ENCODE peak calls at places on chromosome 15, in ten cellular contexts. P is spleen, D is mucosa of descending colon, H is WERI-Rb-1, B is SJCRH30, O is cardiac fibroblast, Q is IMR-90, E is iPS DF 6.9, K is psoas muscle, R is NB4. L is an unnamed sample.

GRCh38 chr15:70098170-70098460 is 398 bp upstream of the TLE3 start:
- DNase-seq in D (no peak), B (no peak), P (peak), R (no peak), K (no peak), E (no peak), O (no peak), H (no peak), Q (no peak), L (no peak)

GRCh38 chr15:66186049-66186825 is 67.3 kb downstream of the MEGF11 start:
- DNase-seq in Q (no peak), D (no peak), H (no peak), K (no peak), R (no peak), P (peak), O (no peak), E (no peak), B (no peak), L (no peak)

GRCh38 chr15:33022629-33023028 is 171.9 kb downstream of the FMN1 start:
- DNase-seq in B (peak), O (peak), P (no peak), H (no peak), Q (peak), K (peak), R (no peak), E (peak), D (peak), L (peak)

GRCh38 chr15:77031376-77032050 is 36.6 kb downstream of the PSTPIP1 start:
- DNase-seq in D (peak), R (peak), B (peak), Q (peak), K (no peak), O (no peak), P (peak), H (peak), E (no peak), L (no peak)

GRCh38 chr15:58109419-58109818 is 28.8 kb upstream of the AQP9 start:
- DNase-seq in K (no peak), R (no peak), P (no peak), Q (no peak), H (no peak), B (no peak), D (no peak), E (no peak), O (no peak), L (no peak)

GRCh38 chr15:40441736-40442531 is 1.2 kb downstream of the BAHD1 start:
- DNase-seq in E (no peak), K (no peak), H (peak), D (peak), Q (no peak), R (peak), O (no peak), B (no peak), P (peak), L (no peak)

GRCh38 chr15:99324082-99324620 is 72.9 kb downstream of the LRRC28 start:
- DNase-seq in E (no peak), P (no peak), D (no peak), R (peak), Q (peak), K (peak), O (peak), B (peak), H (no peak), L (peak)

GRCh38 chr15:74179101-74179841 is 5.8 kb downstream of the ISLR start:
- DNase-seq in E (no peak), D (no peak), P (peak), H (no peak), K (peak), O (peak), R (peak), Q (peak), B (peak), L (peak)

GRCh38 chr15:89673162-89673506 is 6.0 kb downstream of the PLIN1 start:
- DNase-seq in P (no peak), D (no peak), R (peak), O (peak), Q (no peak), H (peak), B (peak), K (no peak), E (peak), L (no peak)

GRCh38 chr15:32671339-32672325 is 30.1 kb downstream of the SCG5 start:
- DNase-seq in O (no peak), D (no peak), B (no peak), K (no peak), R (no peak), P (no peak), E (no peak), H (no peak), Q (no peak), L (peak)

GRCh38 chr15:86481720-86482119 is 402.0 kb downstream of the AGBL1 start:
- DNase-seq in E (no peak), P (no peak), O (no peak), Q (no peak), H (no peak), K (no peak), R (no peak), D (no peak), B (no peak), L (no peak)
- H3K4me3 ChIP-seq in E (no peak), P (no peak), O (no peak), Q (no peak), H (no peak), K (no peak), R (no peak), D (no peak), B (no peak), L (no peak)

GRCh38 chr15:39074341-39074740 is 506.5 kb upstream of the THBS1 start:
- DNase-seq in H (no peak), E (no peak), B (no peak), D (no peak), P (no peak), R (no peak), K (no peak), O (no peak), Q (peak), L (no peak)

GRCh38 chr15:39077998-39078397 is 502.9 kb upstream of the THBS1 start:
- DNase-seq in Q (no peak), H (no peak), E (no peak), R (no peak), B (peak), D (no peak), O (peak), K (no peak), P (no peak), L (peak)

GRCh38 chr15:39075311-39075710 is 505.6 kb upstream of the THBS1 start:
- DNase-seq in R (no peak), H (no peak), P (no peak), E (no peak), K (no peak), Q (peak), O (peak), B (no peak), D (no peak), L (peak)

GRCh38 chr15:39079296-39079834 is 501.5 kb upstream of the THBS1 start:
- DNase-seq in Q (peak), B (peak), D (peak), O (peak), H (no peak), E (no peak), K (no peak), R (no peak), P (no peak), L (peak)

GRCh38 chr15:39075756-39076341 is 505.0 kb upstream of the THBS1 start:
- DNase-seq in E (no peak), Q (no peak), B (no peak), H (no peak), O (no peak), R (peak), K (no peak), D (no peak), P (no peak), L (peak)
- H3K4me3 ChIP-seq in E (no peak), Q (no peak), B (no peak), H (no peak), O (no peak), R (no peak), K (no peak), D (no peak), P (no peak), L (no peak)

GRCh38 chr15:41559489-41560177 is 621 bp downstream of the TYRO3 start:
- DNase-seq in O (no peak), H (no peak), R (peak), K (no peak), D (no peak), P (peak), B (peak), Q (no peak), E (no peak), L (no peak)

GRCh38 chr15:41558400-41559238 is at the start of gene TYRO3:
- DNase-seq in E (no peak), O (peak), K (peak), Q (no peak), B (peak), D (peak), P (peak), R (peak), H (peak), L (peak)

GRCh38 chr15:41559239-41559488 is 152 bp downstream of the TYRO3 start:
- DNase-seq in H (no peak), R (no peak), P (no peak), K (no peak), B (no peak), D (no peak), E (no peak), Q (no peak), O (no peak), L (no peak)

GRCh38 chr15:41556657-41557056 is 2.4 kb upstream of the TYRO3 start:
- DNase-seq in R (no peak), O (no peak), H (no peak), B (no peak), Q (no peak), K (no peak), D (no peak), E (no peak), P (no peak), L (no peak)

GRCh38 chr15:41557673-41558399 is 1.2 kb upstream of the TYRO3 start:
- DNase-seq in Q (peak), O (peak), E (no peak), H (peak), P (peak), D (peak), K (peak), B (peak), R (peak), L (peak)
- H3K4me3 ChIP-seq in Q (no peak), O (no peak), E (peak), H (peak), P (peak), D (no peak), K (peak), B (peak), R (no peak), L (peak)

DNA sequence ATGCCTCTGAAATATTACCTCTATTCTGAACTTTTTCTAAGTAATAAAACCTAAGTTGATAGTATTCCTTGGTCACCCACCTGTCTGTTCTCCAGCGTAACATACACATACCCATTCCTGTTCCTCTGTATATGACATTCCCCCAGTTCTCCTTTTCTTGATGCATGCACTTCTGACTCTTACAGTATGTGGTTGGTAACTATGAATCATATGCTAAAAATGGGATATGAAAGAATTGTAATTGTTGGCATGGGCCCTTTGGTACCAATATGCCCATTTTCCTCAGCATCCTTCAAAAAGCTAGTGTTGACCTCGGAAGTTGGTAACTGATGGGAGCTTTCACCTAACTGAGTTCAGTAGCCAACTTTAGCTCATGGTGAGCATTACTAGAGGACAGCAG is 171.1 kb downstream of the KLHL25 start:
- DNase-seq in R (peak), B (no peak), E (no peak), H (no peak), P (no peak), O (peak), D (no peak), K (no peak), Q (peak), L (peak)
- H3K4me3 ChIP-seq in R (no peak), B (no peak), E (no peak), H (no peak), P (no peak), O (no peak), D (no peak), K (peak), Q (no peak), L (peak)